ENCODE peak calls at places on chromosomes 1 and 21, in four cellular contexts. I is GM12878, G is K562, Y is HepG2. L is an unnamed sample.

GRCh38 chr1:206508956-206509355 is 1.6 kb downstream of the RASSF5 start:
- DNase-seq in I (no peak), Y (no peak), G (no peak), L (no peak)

GRCh38 chr1:230753586-230754251 is 6.5 kb downstream of the CAPN9 start:
- DNase-seq in I (no peak), Y (peak; percentile 30), G (peak; percentile 41), L (peak; percentile 3)

GRCh38 chr1:16397095-16397494 is 30.1 kb downstream of the SZRD1 start:
- DNase-seq in I (no peak), Y (no peak), G (no peak), L (no peak)

GRCh38 chr1:156781585-156782186 is 14.4 kb downstream of the PRCC start:
- DNase-seq in G (no peak), Y (no peak), I (no peak), L (no peak)

GRCh38 chr1:147334292-147334691 is 91.8 kb downstream of the CHD1L start:
- DNase-seq in Y (no peak), G (peak; percentile 69), I (no peak), L (no peak)

GRCh38 chr21:25385912-25386474 is 221.3 kb downstream of the MRPL39 start:
- DNase-seq in I (no peak), G (peak; percentile 69), Y (peak; percentile 72), L (peak; percentile 23)

GRCh38 chr1:3656450-3657095 is 4.3 kb downstream of the TP73 start:
- DNase-seq in I (peak; percentile 92), G (no peak), Y (no peak), L (no peak)

GRCh38 chr21:33185852-33186251 is 43.9 kb upstream of the IFNAR2 start:
- DNase-seq in Y (no peak), I (no peak), G (no peak), L (no peak)

GRCh38 chr1:230824571-230825060 is 43.7 kb downstream of the C1orf198 start:
- DNase-seq in I (no peak), G (no peak), Y (no peak), L (no peak)

GRCh38 chr1:36889846-36890245 is 144.5 kb downstream of the GRIK3 start:
- DNase-seq in Y (no peak), G (no peak), I (no peak), L (no peak)

GRCh38 chr21:38506606-38507331 is 8.5 kb upstream of the ERG start:
- DNase-seq in Y (no peak), G (no peak), I (no peak), L (no peak)

GRCh38 chr1:77121503-77121902 is 97.7 kb downstream of the PIGK start:
- DNase-seq in I (no peak), Y (no peak), G (no peak), L (no peak)

GRCh38 chr1:77120950-77121349 is 98.3 kb downstream of the PIGK start:
- DNase-seq in I (no peak), G (no peak), Y (no peak), L (no peak)

DNA sequence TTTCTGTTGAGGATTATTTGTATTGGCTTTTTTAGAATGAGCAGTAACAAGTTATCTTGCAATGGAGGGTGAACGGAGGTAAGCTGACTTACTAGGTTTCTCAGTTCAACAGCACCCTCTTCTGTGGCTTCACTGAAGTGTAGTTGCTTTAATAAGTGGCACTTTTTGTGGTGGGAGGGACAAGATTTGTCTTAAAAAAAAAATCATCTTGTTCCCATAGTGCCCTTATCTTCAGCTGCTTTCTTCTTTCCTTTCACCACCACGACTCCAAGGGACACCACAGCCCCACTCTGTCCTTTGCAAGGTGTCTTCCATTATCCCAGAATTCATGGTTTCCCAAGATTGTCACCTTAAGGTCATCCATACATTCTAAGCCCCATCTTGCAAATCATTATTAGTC is 92.9 kb downstream of the PIGK start:
- DNase-seq in I (no peak), Y (peak; percentile 39), G (peak; percentile 56), L (peak; percentile 73)
- TF ChIP-seq ZBTB33 in I (no peak), Y (no peak), G (no peak), L (no peak)

DNA sequence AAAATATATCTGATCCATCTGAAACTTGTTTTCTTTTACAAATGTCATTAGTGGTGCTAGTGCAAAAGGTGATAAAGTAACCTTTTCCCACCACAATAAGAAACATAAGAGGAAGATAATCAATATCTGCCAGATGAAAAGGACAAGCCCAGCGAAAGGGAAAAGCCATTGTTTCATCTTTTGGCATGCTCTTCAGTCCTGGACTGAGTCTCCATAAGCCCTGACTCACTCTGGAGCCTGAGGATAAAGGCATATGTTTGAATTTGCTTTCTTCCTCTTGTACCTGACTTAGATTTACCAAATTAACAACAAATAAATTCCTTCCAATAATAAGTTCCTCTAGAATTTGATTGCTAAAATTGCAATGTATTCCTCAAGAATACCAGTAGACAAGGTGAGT is 13.6 kb downstream of the DNAJC11 start:
- DNase-seq in G (no peak), Y (no peak), I (no peak), L (no peak)
- TF ChIP-seq CEBPB in G (no peak), Y (no peak), I (no peak), L (no peak)

DNA sequence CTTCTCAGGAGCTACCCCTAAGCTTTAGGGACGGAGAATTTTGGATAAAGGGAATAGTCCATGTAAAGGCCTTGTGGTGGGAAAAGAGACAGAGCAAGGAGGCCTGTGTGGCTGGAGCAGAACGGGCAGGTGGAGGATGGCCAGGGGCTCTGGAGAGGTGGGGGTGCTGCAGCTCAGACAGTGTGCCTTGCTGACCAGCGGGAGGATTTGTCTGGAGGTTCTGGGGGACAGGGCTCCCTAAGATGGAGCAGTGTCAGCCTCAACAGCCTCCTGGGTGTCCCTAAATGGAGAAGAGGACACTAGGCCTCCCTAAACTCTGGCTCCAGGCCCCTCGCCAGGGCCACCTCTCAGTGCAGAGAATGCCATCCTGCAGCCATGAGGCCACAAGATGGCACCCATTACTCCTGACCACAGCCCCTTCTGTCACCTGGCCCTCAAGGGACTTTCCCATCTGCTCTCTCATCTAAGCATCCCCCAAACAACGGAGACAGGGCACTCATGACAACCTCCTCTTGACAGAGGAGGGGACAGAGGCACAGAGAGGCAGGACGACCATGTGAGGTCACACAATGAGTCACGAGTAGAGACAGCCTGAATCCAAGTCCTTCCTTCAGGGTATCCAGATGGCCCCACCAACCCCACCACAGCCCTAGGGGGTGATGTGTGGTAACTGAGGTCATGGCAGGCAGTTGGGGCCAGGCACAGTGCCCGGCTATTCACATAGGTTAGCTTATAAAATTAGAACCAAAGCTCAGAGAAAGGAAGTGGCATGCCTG is 94.7 kb downstream of the DMRTB1 start:
- DNase-seq in Y (no peak), I (no peak), G (no peak), L (no peak)
- TF ChIP-seq ZBTB33 in Y (no peak), I (no peak), G (no peak), L (no peak)

DNA sequence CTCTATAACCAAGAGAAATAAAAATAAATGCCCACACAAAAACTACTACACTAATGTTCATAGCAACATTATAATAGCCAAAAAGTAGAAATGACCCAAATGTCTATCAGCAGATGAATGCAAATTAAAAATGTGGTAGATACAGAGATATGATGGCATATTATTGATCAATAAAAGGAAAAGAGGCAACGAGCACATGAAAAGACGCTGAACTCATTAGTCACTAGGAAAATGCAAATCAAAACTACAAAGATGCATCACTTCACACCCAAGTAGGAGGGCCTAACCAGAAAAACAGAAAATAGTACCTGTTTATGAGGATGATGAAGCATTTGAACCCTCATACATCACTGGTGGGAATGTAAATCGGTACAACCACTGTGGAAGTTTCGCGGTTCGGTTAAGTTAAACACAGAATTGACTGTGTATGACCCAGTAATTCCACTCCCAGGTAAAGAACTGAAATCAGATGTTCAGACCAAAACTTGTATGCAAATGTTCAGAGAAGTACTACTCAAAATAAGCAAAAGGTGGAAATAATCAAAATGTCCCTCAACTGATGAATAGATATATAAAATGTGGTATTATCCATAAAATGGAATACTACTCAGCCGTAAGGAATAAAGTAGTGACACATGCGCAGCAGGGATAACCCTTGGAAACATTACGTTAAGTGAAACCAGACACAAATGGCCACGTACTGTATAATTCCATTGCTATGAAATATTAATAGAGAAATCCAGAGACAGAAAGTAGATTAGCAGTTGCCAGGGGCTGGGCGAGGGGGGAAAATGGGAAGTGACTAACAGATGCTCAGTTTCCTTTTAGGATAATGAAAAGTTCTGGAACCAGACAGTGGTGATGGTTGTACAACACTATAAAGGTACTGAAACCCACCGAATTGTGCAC is 3.1 kb downstream of the USP48 start:
- DNase-seq in G (peak; percentile 40), Y (no peak), I (peak; percentile 98), L (no peak)
- TF ChIP-seq CEBPB in G (no peak), Y (no peak), I (peak; percentile 57), L (no peak)

GRCh38 chr1:218787826-218788225 is 385.9 kb upstream of the LYPLAL1 start:
- DNase-seq in I (no peak), Y (no peak), G (no peak), L (no peak)

GRCh38 chr1:218783916-218784315 is 389.8 kb upstream of the LYPLAL1 start:
- DNase-seq in I (no peak), G (no peak), Y (no peak), L (no peak)

DNA sequence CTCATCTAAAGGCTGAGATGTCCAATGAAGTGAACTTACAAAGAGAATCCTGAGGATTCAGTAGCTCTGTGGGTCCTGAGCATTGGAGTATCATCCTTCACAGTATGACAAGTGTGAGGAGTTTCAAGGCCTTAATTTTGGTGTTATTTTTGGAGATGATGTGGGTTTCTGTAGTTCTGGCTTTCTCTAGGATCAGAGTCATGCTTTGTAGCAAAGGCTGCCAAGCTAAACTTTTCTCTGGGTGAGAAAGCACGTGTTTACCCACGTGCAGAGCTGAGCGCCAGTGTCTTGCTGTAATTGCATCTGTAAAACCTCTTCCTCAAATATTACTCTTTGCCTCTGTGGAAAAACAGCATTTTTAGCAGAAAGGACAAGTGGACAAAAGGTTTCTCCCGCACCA is 387.8 kb upstream of the LYPLAL1 start:
- DNase-seq in I (no peak), Y (no peak), G (no peak), L (no peak)
- TF ChIP-seq ZBTB33 in I (no peak), Y (no peak), G (no peak), L (no peak)

GRCh38 chr1:39922139-39922757 is 20.5 kb upstream of the MYCL start:
- DNase-seq in Y (no peak), G (no peak), I (no peak), L (no peak)
- TF ChIP-seq CEBPB in Y (no peak), G (no peak), I (no peak), L (no peak)

GRCh38 chr21:26572668-26573381 is at the start of gene CYYR1:
- DNase-seq in Y (no peak), G (no peak), I (no peak), L (no peak)
- TF ChIP-seq ZBTB33 in Y (no peak), G (no peak), I (no peak), L (no peak)

DNA sequence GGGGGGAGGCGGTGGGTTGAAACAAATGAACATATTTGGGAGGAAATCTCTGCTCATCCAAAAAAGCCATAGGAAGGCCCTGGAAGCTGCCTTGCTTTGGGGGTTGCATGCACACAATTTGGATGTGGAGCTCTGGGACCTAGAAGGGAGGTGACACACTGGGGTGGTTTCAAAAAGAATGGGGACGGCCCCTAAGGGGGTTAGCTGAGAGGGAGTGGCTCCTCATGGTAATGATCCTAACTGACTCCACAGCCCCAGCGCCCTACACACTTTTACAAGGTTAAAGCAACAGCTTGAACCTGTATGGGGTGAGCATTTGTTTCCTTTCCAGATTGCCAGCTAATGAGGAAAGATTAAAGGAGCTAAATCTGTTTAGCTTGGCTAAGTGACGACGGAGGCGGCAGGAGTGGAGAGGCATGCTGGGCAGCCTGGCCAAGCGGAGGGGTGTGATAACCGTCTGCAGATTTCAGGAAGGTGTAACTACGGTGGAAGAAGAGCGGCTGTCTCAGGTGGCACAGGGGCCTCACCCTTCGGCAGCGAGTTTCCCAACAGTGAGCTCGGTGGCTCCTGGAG is 107.3 kb downstream of the RNF220 start:
- DNase-seq in G (no peak), I (no peak), Y (no peak), L (no peak)
- TF ChIP-seq CEBPB in G (no peak), I (no peak), Y (no peak), L (no peak)

L was measured in HCT116.